ENCODE peak calls at places on chromosomes 13 and 19, in ten cellular contexts. E, W, D, S, O, A, R, F, Q and U are unnamed samples.

GRCh38 chr19:7199613-7200533 is 94.3 kb downstream of the INSR start:
- DNase-seq in E (no peak), W (peak), D (no peak), S (no peak), O (no peak), A (no peak), R (no peak), F (peak), Q (no peak), U (no peak)

GRCh38 chr13:53151692-53152421 is 123.2 kb downstream of the OLFM4 start:
- DNase-seq in E (peak), W (peak), D (peak), S (peak), O (peak), A (peak), R (peak), F (peak), Q (peak), U (peak)

GRCh38 chr13:93230466-93230865 is 3.9 kb downstream of the GPC6 start:
- DNase-seq in E (no peak), W (no peak), D (no peak), S (no peak), O (peak), A (no peak), R (no peak), F (no peak), Q (no peak), U (peak)

GRCh38 chr13:74032325-74032724 is 101.9 kb downstream of the KLF12 start:
- DNase-seq in E (no peak), W (no peak), D (no peak), S (no peak), O (no peak), A (no peak), R (no peak), F (no peak), Q (no peak), U (no peak)

GRCh38 chr13:98664047-98664446 is 87.1 kb upstream of the STK24 start:
- DNase-seq in E (no peak), W (no peak), D (no peak), S (no peak), O (peak), A (peak), R (no peak), F (no peak), Q (no peak), U (peak)

GRCh38 chr19:15450528-15450890 is 753 bp upstream of the WIZ start:
- DNase-seq in E (no peak), W (no peak), D (no peak), S (no peak), O (no peak), A (no peak), R (no peak), F (no peak), Q (no peak), U (no peak)

GRCh38 chr19:16359074-16359473 is 34.4 kb downstream of the KLF2 start:
- DNase-seq in E (no peak), W (no peak), D (no peak), S (no peak), O (peak), A (no peak), R (no peak), F (no peak), Q (no peak), U (no peak)

GRCh38 chr13:65236841-65237418 is 1993.2 kb downstream of the PCDH9 start:
- DNase-seq in E (no peak), W (peak), D (peak), S (no peak), O (no peak), A (no peak), R (no peak), F (no peak), Q (no peak), U (no peak)

GRCh38 chr13:74687452-74688180 is 553.4 kb upstream of the KLF12 start:
- DNase-seq in E (no peak), W (no peak), D (peak), S (peak), O (no peak), A (no peak), R (no peak), F (no peak), Q (no peak), U (no peak)

GRCh38 chr19:33193864-33194362 is at the start of gene LRP3:
- DNase-seq in E (no peak), W (no peak), D (peak), S (peak), O (no peak), A (no peak), R (no peak), F (no peak), Q (peak), U (peak)

GRCh38 chr19:18750295-18750970 is 40.7 kb downstream of the COMP start:
- DNase-seq in E (no peak), W (no peak), D (no peak), S (no peak), O (no peak), A (no peak), R (no peak), F (no peak), Q (no peak), U (no peak)

GRCh38 chr13:42215578-42216421 is 56.2 kb upstream of the AKAP11 start:
- DNase-seq in E (no peak), W (peak), D (peak), S (peak), O (peak), A (peak), R (no peak), F (no peak), Q (peak), U (peak)

GRCh38 chr13:112161441-112162301 is 94.7 kb downstream of the SOX1 start:
- DNase-seq in E (no peak), W (no peak), D (peak), S (peak), O (no peak), A (no peak), R (no peak), F (no peak), Q (peak), U (no peak)

GRCh38 chr13:22256111-22256639 is 585.3 kb downstream of the FGF9 start:
- DNase-seq in E (no peak), W (no peak), D (no peak), S (no peak), O (no peak), A (no peak), R (no peak), F (no peak), Q (peak), U (no peak)

GRCh38 chr19:30854661-30855060 is 482.5 kb downstream of the ZNF536 start:
- DNase-seq in E (no peak), W (no peak), D (no peak), S (no peak), O (no peak), A (no peak), R (no peak), F (no peak), Q (no peak), U (no peak)

GRCh38 chr13:93769126-93769525 is 542.5 kb downstream of the GPC6 start:
- DNase-seq in E (no peak), W (no peak), D (no peak), S (no peak), O (no peak), A (no peak), R (no peak), F (no peak), Q (no peak), U (no peak)

GRCh38 chr13:114167445-114167844 is 11.6 kb upstream of the CFAP97D2 start:
- DNase-seq in E (no peak), W (no peak), D (no peak), S (no peak), O (no peak), A (no peak), R (no peak), F (no peak), Q (no peak), U (peak)

GRCh38 chr19:18725755-18726416 is 42.4 kb downstream of the CRTC1 start:
- DNase-seq in E (no peak), W (no peak), D (no peak), S (no peak), O (no peak), A (no peak), R (no peak), F (no peak), Q (peak), U (no peak)

GRCh38 chr19:51323481-51323891 is 12.0 kb downstream of the IGLON5 start:
- DNase-seq in E (no peak), W (no peak), D (no peak), S (no peak), O (no peak), A (no peak), R (no peak), F (no peak), Q (peak), U (no peak)

GRCh38 chr13:83297591-83298305 is 584.5 kb downstream of the SLITRK1 start:
- DNase-seq in E (no peak), W (no peak), D (no peak), S (no peak), O (no peak), A (no peak), R (no peak), F (no peak), Q (no peak), U (peak)

GRCh38 chr19:14434157-14434501 is 1.0 kb downstream of the PKN1 start:
- DNase-seq in E (peak), W (peak), D (no peak), S (no peak), O (no peak), A (no peak), R (no peak), F (no peak), Q (no peak), U (no peak)

GRCh38 chr13:33205804-33206221 is 79.7 kb downstream of the STARD13 start:
- DNase-seq in E (no peak), W (no peak), D (peak), S (no peak), O (peak), A (peak), R (no peak), F (no peak), Q (peak), U (peak)

GRCh38 chr19:566844-567243 is 5.6 kb upstream of the BSG start:
- DNase-seq in E (no peak), W (no peak), D (no peak), S (no peak), O (no peak), A (no peak), R (no peak), F (no peak), Q (no peak), U (no peak)

GRCh38 chr19:50835103-50835784 is 1.9 kb upstream of the KLK15 start:
- DNase-seq in E (peak), W (no peak), D (no peak), S (no peak), O (peak), A (no peak), R (no peak), F (peak), Q (peak), U (peak)

GRCh38 chr19:17511724-17512573 is 500 bp downstream of the PGLS start:
- DNase-seq in E (peak), W (peak), D (peak), S (peak), O (peak), A (peak), R (peak), F (peak), Q (peak), U (peak)

GRCh38 chr19:38115264-38115802 is 108.7 kb downstream of the DPF1 start:
- DNase-seq in E (no peak), W (no peak), D (no peak), S (no peak), O (peak), A (no peak), R (no peak), F (no peak), Q (no peak), U (no peak)

GRCh38 chr19:2461751-2462634 is 5.2 kb upstream of the LMNB2 start:
- DNase-seq in E (peak), W (peak), D (peak), S (peak), O (no peak), A (no peak), R (no peak), F (no peak), Q (peak), U (peak)

GRCh38 chr19:40303765-40304164 is 18.6 kb upstream of the AKT2 start:
- DNase-seq in E (no peak), W (no peak), D (no peak), S (no peak), O (no peak), A (no peak), R (no peak), F (no peak), Q (no peak), U (no peak)

GRCh38 chr19:19822148-19822429 is 539 bp upstream of the ZNF506 start:
- DNase-seq in E (no peak), W (peak), D (no peak), S (no peak), O (no peak), A (no peak), R (no peak), F (no peak), Q (no peak), U (no peak)

GRCh38 chr19:1245468-1245867 is 2.9 kb upstream of the MIDN start:
- DNase-seq in E (no peak), W (no peak), D (no peak), S (no peak), O (no peak), A (no peak), R (no peak), F (no peak), Q (no peak), U (no peak)

GRCh38 chr13:52371736-52372247 is 34.2 kb downstream of the THSD1 start:
- DNase-seq in E (no peak), W (no peak), D (peak), S (no peak), O (peak), A (peak), R (no peak), F (no peak), Q (peak), U (peak)

GRCh38 chr13:36815069-36815468 is 4.0 kb upstream of the RFXAP start:
- DNase-seq in E (no peak), W (peak), D (no peak), S (no peak), O (peak), A (no peak), R (no peak), F (no peak), Q (no peak), U (no peak)

GRCh38 chr13:75518439-75519088 is 19.1 kb downstream of the COMMD6 start:
- DNase-seq in E (no peak), W (no peak), D (no peak), S (no peak), O (no peak), A (no peak), R (no peak), F (no peak), Q (no peak), U (no peak)

GRCh38 chr13:46571189-46571901 is 18.4 kb downstream of the LRCH1 start:
- DNase-seq in E (peak), W (no peak), D (no peak), S (no peak), O (no peak), A (peak), R (no peak), F (no peak), Q (no peak), U (peak)

GRCh38 chr13:110422913-110423688 is 116.0 kb downstream of the COL4A2 start:
- DNase-seq in E (no peak), W (no peak), D (no peak), S (no peak), O (peak), A (no peak), R (no peak), F (no peak), Q (no peak), U (peak)

GRCh38 chr19:17830567-17831418 is 9.5 kb upstream of the INSL3 start:
- DNase-seq in E (peak), W (peak), D (peak), S (peak), O (peak), A (peak), R (peak), F (peak), Q (peak), U (peak)

GRCh38 chr19:1449467-1450442 is at the start of gene APC2:
- DNase-seq in E (no peak), W (peak), D (peak), S (peak), O (no peak), A (no peak), R (peak), F (peak), Q (peak), U (no peak)

GRCh38 chr19:10701955-10702307 is 692 bp downstream of the QTRT1 start:
- DNase-seq in E (no peak), W (peak), D (peak), S (peak), O (no peak), A (no peak), R (no peak), F (no peak), Q (peak), U (no peak)